ENCODE peak calls at places on chromosomes 7 and 10, in four cellular contexts. One of them, this sample, is unnamed.

GRCh38 chr10:17665742-17666141 is 21.8 kb downstream of the STAM start:
- DNase-seq in HepG2: peak
- DNase-seq in H1: no peak
- DNase-seq in K562: no peak
- DNase-seq in this sample: no peak

GRCh38 chr10:124301736-124302135 is 117.0 kb downstream of the OAT start:
- DNase-seq in K562: no peak
- DNase-seq in HepG2: no peak
- DNase-seq in H1: no peak
- DNase-seq in this sample: no peak

GRCh38 chr7:55178863-55179773 is 160.3 kb downstream of the EGFR start:
- DNase-seq in H1: no peak
- DNase-seq in K562: no peak
- DNase-seq in HepG2: peak
- DNase-seq in this sample: no peak

GRCh38 chr7:22234247-22234646 is 122.7 kb downstream of the RAPGEF5 start:
- DNase-seq in H1: no peak
- DNase-seq in K562: no peak
- DNase-seq in HepG2: no peak
- DNase-seq in this sample: no peak

GRCh38 chr7:69773535-69774225 is 175.4 kb downstream of the AUTS2 start:
- DNase-seq in K562: no peak
- DNase-seq in HepG2: no peak
- DNase-seq in H1: no peak
- DNase-seq in this sample: no peak

GRCh38 chr7:44065431-44066110 is at the start of gene PGAM2:
- DNase-seq in HepG2: no peak
- DNase-seq in K562: no peak
- DNase-seq in H1: peak
- DNase-seq in this sample: no peak

GRCh38 chr10:62647375-62648092 is 157.0 kb upstream of the ADO start:
- DNase-seq in K562: no peak
- DNase-seq in H1: no peak
- DNase-seq in HepG2: no peak
- DNase-seq in this sample: no peak

GRCh38 chr7:101804087-101804631 is 13.3 kb upstream of the CUX1 start:
- DNase-seq in K562: no peak
- DNase-seq in HepG2: no peak
- DNase-seq in H1: no peak
- DNase-seq in this sample: no peak

GRCh38 chr7:129271500-129272355 is 46.9 kb downstream of the AHCYL2 start:
- DNase-seq in H1: peak
- DNase-seq in HepG2: peak
- DNase-seq in K562: peak
- DNase-seq in this sample: peak

GRCh38 chr7:116159711-116160110 is 50.6 kb upstream of the TES start:
- DNase-seq in HepG2: no peak
- DNase-seq in H1: no peak
- DNase-seq in K562: no peak
- DNase-seq in this sample: no peak

DNA sequence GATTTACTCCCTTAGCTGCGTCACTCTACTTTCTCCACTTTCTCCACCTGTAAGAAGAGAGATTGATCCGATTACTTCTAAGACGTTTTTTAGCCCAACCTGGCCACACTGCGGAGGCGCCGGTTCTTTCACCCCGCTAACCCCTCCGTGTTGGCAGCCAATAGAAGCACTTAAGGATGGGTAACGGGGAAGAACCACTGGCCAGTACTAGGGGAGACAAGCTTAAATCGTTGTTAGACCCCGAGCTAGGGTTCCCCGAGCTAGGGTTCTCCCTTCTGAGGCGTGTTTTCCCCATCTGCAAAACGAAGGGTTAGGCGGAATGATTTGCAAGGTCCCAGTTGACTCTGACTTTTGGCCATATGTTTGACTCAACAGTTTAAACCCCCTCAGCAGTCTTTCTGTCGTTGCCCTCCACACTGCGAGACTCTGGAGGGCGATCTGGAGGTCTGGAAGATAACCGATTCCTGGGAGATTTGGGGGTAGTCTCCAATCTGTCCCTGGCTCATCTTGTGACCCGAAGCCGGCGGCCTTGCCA is 644 bp downstream of the UMAD1 start:
- DNase-seq in HepG2: peak
- DNase-seq in K562: no peak
- DNase-seq in H1: no peak
- DNase-seq in this sample: no peak
- TF ChIP-seq CBX5 in HepG2: no peak
- TF ChIP-seq CBX5 in K562: no peak
- TF ChIP-seq CBX5 in H1: no peak
- TF ChIP-seq CBX5 in this sample: no peak

GRCh38 chr10:51964630-51965029 is 265.2 kb upstream of the CSTF2T start:
- DNase-seq in K562: no peak
- DNase-seq in H1: no peak
- DNase-seq in HepG2: no peak
- DNase-seq in this sample: no peak

GRCh38 chr10:51955696-51956095 is 256.3 kb upstream of the CSTF2T start:
- DNase-seq in H1: no peak
- DNase-seq in K562: no peak
- DNase-seq in HepG2: no peak
- DNase-seq in this sample: no peak

GRCh38 chr10:51961401-51961800 is 262.0 kb upstream of the CSTF2T start:
- DNase-seq in HepG2: no peak
- DNase-seq in H1: no peak
- DNase-seq in K562: no peak
- DNase-seq in this sample: no peak

GRCh38 chr10:51956822-51957221 is 257.4 kb upstream of the CSTF2T start:
- DNase-seq in HepG2: no peak
- DNase-seq in H1: no peak
- DNase-seq in K562: no peak
- DNase-seq in this sample: no peak

GRCh38 chr10:51960494-51960895 is 261.1 kb upstream of the CSTF2T start:
- DNase-seq in K562: peak
- DNase-seq in H1: no peak
- DNase-seq in HepG2: peak
- DNase-seq in this sample: no peak
- TF ChIP-seq CREB1 in K562: no peak
- TF ChIP-seq CREB1 in H1: no peak
- TF ChIP-seq CREB1 in HepG2: no peak
- TF ChIP-seq CREB1 in this sample: no peak

GRCh38 chr7:138245682-138246081 is 169.4 kb downstream of the AKR1D1 start:
- DNase-seq in H1: no peak
- DNase-seq in K562: no peak
- DNase-seq in HepG2: peak
- DNase-seq in this sample: no peak

GRCh38 chr7:138244606-138245005 is 168.3 kb downstream of the AKR1D1 start:
- DNase-seq in HepG2: no peak
- DNase-seq in K562: no peak
- DNase-seq in H1: no peak
- DNase-seq in this sample: no peak

GRCh38 chr7:138245216-138245615 is 169.0 kb downstream of the AKR1D1 start:
- DNase-seq in HepG2: peak
- DNase-seq in H1: no peak
- DNase-seq in K562: no peak
- DNase-seq in this sample: no peak

GRCh38 chr7:138246391-138246790 is 170.1 kb downstream of the AKR1D1 start:
- DNase-seq in HepG2: no peak
- DNase-seq in K562: no peak
- DNase-seq in H1: no peak
- DNase-seq in this sample: no peak

DNA sequence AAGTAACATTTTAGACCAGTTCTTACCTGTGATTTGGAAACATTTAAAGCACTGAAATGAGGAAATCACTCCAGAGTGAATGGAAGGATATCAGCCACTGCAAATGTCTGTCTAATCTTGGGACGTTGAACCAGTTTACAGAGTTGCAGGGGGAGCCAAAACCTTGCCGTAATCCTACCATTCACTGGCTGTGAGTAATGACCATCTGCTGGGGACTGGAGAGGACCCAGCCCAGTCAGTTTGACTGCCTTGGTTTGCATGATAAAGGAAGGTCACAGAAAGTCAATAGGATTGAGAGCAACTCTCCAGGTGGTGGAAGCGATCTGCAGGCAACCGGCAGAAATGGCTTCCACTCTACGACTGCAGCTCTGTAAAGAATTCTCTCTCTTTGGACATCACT is 167.2 kb downstream of the AKR1D1 start:
- DNase-seq in HepG2: peak
- DNase-seq in K562: peak
- DNase-seq in H1: peak
- DNase-seq in this sample: no peak
- TF ChIP-seq CBX5 in HepG2: peak
- TF ChIP-seq CBX5 in K562: peak
- TF ChIP-seq CBX5 in H1: no peak
- TF ChIP-seq CBX5 in this sample: no peak

GRCh38 chr7:156475666-156476065 is 164.9 kb upstream of the RNF32 start:
- DNase-seq in HepG2: no peak
- DNase-seq in H1: no peak
- DNase-seq in K562: no peak
- DNase-seq in this sample: no peak
- TF ChIP-seq CREB1 in HepG2: no peak
- TF ChIP-seq CREB1 in H1: no peak
- TF ChIP-seq CREB1 in K562: no peak
- TF ChIP-seq CREB1 in this sample: no peak

DNA sequence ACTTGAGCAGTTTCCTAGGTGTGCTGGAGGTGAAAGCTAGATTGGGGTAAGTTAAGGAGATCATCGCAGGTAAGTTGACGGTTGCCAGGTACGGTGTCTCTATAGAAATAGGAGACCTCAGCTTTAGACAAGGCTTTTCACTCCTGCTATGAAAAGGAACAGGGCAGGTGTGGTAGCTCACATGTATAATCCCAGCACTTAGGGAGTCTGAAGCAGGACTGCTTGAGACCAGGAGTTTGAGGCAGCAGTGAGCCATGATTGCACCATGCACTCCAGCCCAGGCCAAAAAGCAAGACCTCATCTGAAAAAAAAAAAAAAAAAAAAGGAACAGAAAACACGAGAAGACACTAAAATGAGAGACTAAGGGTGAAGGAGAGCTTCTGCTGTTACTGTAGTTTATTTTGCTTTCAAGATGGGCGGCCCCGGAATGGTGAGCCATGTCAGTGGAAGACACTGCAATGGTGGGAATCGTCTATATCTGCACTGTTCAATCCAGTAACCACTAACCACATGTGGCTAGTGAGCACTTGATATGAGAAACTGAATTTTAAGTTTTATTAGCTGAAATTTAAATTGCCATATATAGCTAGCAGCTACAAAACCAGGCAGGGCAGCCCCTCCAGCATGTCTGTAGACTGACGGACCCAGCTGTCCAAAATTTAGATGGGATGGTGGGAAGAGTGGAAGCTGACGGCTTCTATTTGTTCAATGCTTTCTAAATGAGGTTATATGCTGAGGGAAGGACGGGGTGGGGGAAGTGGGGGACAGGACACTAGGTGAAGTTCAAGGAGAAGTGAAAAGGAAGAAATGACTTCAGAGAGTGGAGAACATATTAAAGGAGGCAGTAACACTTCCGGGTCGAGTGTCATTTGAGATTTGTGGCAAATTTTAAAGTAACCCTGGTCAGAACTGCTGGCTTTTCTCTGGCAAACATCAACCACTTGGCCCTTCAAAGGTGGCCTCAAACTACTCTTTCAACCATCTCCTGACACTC is 9.7 kb downstream of the PIP4K2A start:
- DNase-seq in K562: no peak
- DNase-seq in H1: no peak
- DNase-seq in HepG2: no peak
- DNase-seq in this sample: no peak
- TF ChIP-seq CBX5 in K562: no peak
- TF ChIP-seq CBX5 in H1: no peak
- TF ChIP-seq CBX5 in HepG2: no peak
- TF ChIP-seq CBX5 in this sample: no peak

This sample was measured in GM12878.